ENCODE peak calls at places on chromosomes 3 and 15, in ten cellular contexts. J, C, U, I, N, M, B, F, H and X are unnamed samples.

GRCh38 chr3:135083179-135083578 is 288.1 kb downstream of the EPHB1 start:
- DNase-seq in J (no peak), C (no peak), U (no peak), I (no peak), N (no peak), M (no peak), B (no peak), F (no peak), H (no peak), X (no peak)

GRCh38 chr3:143348486-143349327 is 229.1 kb downstream of the CHST2 start:
- DNase-seq in J (no peak), C (no peak), U (no peak), I (peak), N (peak), M (no peak), B (no peak), F (no peak), H (no peak), X (no peak)

GRCh38 chr3:185144784-185145183 is 8.1 kb downstream of the C3orf70 start:
- DNase-seq in J (no peak), C (no peak), U (no peak), I (no peak), N (no peak), M (no peak), B (no peak), F (no peak), H (no peak), X (no peak)

GRCh38 chr3:30644615-30645014 is 38.2 kb downstream of the TGFBR2 start:
- DNase-seq in J (peak), C (peak), U (peak), I (no peak), N (peak), M (peak), B (peak), F (peak), H (peak), X (peak)

GRCh38 chr3:59101091-59101738 is 51.4 kb upstream of the CFAP20DC start:
- DNase-seq in J (no peak), C (no peak), U (no peak), I (peak), N (no peak), M (no peak), B (no peak), F (no peak), H (peak), X (no peak)

GRCh38 chr3:152105446-152105845 is 163.3 kb upstream of the MBNL1 start:
- DNase-seq in J (no peak), C (peak), U (no peak), I (no peak), N (no peak), M (no peak), B (no peak), F (no peak), H (no peak), X (no peak)

GRCh38 chr15:61106886-61107285 is 122.2 kb downstream of the RORA start:
- DNase-seq in J (no peak), C (no peak), U (no peak), I (no peak), N (no peak), M (no peak), B (no peak), F (no peak), H (no peak), X (no peak)

GRCh38 chr3:161409069-161409468 is 37.8 kb upstream of the SPTSSB start:
- DNase-seq in J (no peak), C (peak), U (no peak), I (peak), N (peak), M (peak), B (no peak), F (peak), H (peak), X (no peak)

GRCh38 chr15:33126559-33127290 is 67.8 kb downstream of the FMN1 start:
- DNase-seq in J (peak), C (peak), U (peak), I (peak), N (peak), M (peak), B (no peak), F (peak), H (peak), X (peak)

GRCh38 chr15:99547474-99547873 is 18.3 kb upstream of the MEF2A start:
- DNase-seq in J (no peak), C (no peak), U (no peak), I (no peak), N (no peak), M (no peak), B (no peak), F (no peak), H (no peak), X (no peak)

GRCh38 chr3:76997733-76998132 is 42.2 kb upstream of the ROBO2 start:
- DNase-seq in J (no peak), C (peak), U (no peak), I (no peak), N (no peak), M (no peak), B (no peak), F (no peak), H (no peak), X (peak)

GRCh38 chr3:42718338-42718737 is 15.7 kb upstream of the HHATL start:
- DNase-seq in J (no peak), C (no peak), U (no peak), I (no peak), N (no peak), M (no peak), B (no peak), F (no peak), H (no peak), X (no peak)

GRCh38 chr3:107857854-107858253 is 233.0 kb downstream of the CD47 start:
- DNase-seq in J (no peak), C (no peak), U (no peak), I (no peak), N (no peak), M (no peak), B (no peak), F (no peak), H (no peak), X (no peak)

GRCh38 chr3:127450331-127450730 is 140.2 kb downstream of the TPRA1 start:
- DNase-seq in J (peak), C (no peak), U (no peak), I (no peak), N (no peak), M (no peak), B (peak), F (no peak), H (no peak), X (no peak)

DNA sequence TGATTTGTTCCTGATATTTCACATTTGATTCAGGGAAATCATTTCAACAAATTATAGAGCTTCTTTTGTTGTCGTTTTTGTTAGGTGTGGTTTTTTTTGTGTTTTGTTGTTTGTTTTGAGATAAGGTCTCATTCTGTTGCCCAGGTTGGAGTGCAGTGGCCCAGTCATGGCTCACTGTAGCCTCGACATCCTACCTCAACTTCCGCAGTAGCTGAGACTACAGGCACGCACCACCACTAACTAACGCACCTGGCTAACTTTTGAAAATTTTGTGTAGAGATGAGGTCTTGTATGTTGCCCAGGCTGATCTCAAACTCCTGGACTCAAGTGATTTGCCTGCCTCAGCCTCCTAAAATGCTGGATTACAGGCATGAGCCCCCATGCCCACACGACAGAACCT is 177.0 kb downstream of the AKAP13 start:
- DNase-seq in J (no peak), C (no peak), U (no peak), I (no peak), N (no peak), M (no peak), B (no peak), F (no peak), H (no peak), X (no peak)
- H3K4me3 ChIP-seq in J (no peak), C (no peak), U (no peak), I (no peak), N (no peak), M (no peak), B (no peak), F (no peak), H (no peak), X (no peak)

GRCh38 chr3:147378186-147378503 is 28.2 kb downstream of the ZIC4 start:
- DNase-seq in J (no peak), C (no peak), U (no peak), I (no peak), N (no peak), M (no peak), B (no peak), F (no peak), H (no peak), X (no peak)
- H3K4me3 ChIP-seq in J (no peak), C (no peak), U (no peak), I (no peak), N (no peak), M (no peak), B (no peak), F (no peak), H (no peak), X (no peak)

GRCh38 chr15:56042982-56043980 is 49.9 kb upstream of the NEDD4 start:
- DNase-seq in J (no peak), C (no peak), U (no peak), I (no peak), N (peak), M (no peak), B (no peak), F (no peak), H (no peak), X (no peak)
- H3K4me3 ChIP-seq in J (no peak), C (no peak), U (no peak), I (no peak), N (no peak), M (no peak), B (no peak), F (no peak), H (no peak), X (no peak)

DNA sequence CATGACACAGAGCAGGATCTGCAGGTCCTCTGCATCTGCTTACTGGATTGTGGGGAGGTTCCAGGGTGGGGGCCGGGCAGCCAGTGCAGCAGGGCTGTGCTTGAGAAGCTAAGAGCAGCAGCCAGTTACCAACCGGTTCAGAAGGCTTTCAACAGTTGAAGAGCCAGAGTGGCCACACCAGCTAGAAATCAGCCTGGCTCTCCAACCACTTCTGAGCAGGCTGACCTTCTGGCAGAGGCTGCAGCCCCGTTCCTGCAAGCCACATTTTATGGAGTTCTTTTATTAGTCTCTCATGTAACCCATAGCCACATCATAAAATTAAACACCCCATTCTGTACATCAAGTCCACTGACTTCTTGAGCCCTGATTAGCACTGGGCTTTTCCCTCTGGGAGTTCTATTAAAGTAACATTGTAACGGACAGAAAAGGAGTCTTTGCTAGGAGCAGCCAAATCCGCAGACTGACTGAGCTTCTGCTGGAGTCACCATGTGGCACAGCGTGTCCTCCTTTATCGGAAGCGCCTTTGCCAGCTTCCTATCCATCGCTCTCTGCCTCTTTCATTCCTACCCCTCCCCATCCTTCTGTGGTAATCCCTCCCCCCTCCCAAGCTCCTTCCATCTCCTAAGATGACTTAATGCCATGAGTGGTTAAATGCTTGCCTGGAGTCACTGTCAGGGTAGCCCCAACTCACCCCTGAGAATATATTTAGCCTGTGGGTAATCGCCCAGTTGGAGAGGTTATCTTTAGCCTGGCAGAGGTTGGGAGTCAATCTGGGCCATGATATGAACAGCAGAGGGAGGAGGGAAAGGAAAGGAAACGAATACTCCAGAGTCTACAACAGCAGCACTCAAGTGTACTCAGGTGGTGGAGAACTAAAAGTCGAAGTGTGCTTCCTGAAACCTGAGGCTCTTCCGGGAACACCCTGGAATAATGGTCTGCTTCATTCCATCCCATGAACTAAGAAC is 138.4 kb upstream of the HES1 start:
- DNase-seq in J (no peak), C (no peak), U (peak), I (no peak), N (no peak), M (no peak), B (no peak), F (peak), H (no peak), X (no peak)
- H3K4me3 ChIP-seq in J (no peak), C (no peak), U (no peak), I (no peak), N (no peak), M (no peak), B (no peak), F (no peak), H (no peak), X (no peak)

DNA sequence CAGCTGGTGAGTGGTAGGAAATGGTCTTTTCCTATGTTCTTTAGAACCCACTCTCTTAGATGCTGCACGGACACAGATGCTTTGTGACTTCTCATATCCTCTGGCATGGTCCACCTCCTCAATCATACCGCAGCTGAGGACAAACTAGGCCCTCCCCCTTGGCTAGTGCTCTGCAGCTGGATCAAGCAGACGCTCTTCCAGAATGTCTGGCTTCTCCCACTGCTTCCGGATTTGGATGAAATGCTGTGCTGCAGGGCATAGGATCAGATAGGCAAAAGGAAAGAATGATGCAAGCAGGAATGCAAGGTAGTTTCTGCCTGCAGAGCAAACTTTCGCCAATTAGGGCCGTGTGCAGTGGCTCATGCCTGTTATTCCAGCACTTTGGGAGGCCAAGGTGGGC is 75.7 kb upstream of the SLC4A7 start:
- DNase-seq in J (peak), C (peak), U (peak), I (peak), N (no peak), M (peak), B (peak), F (peak), H (peak), X (peak)
- H3K4me3 ChIP-seq in J (no peak), C (no peak), U (no peak), I (no peak), N (no peak), M (no peak), B (no peak), F (no peak), H (no peak), X (no peak)

GRCh38 chr3:18412684-18413083 is 12.5 kb downstream of the SATB1 start:
- DNase-seq in J (no peak), C (no peak), U (no peak), I (no peak), N (no peak), M (no peak), B (no peak), F (no peak), H (no peak), X (no peak)

GRCh38 chr3:18410205-18410604 is 14.9 kb downstream of the SATB1 start:
- DNase-seq in J (no peak), C (no peak), U (no peak), I (no peak), N (no peak), M (no peak), B (no peak), F (no peak), H (no peak), X (no peak)

GRCh38 chr3:18415132-18415531 is 10.0 kb downstream of the SATB1 start:
- DNase-seq in J (no peak), C (no peak), U (no peak), I (no peak), N (no peak), M (no peak), B (no peak), F (no peak), H (no peak), X (no peak)

GRCh38 chr3:18409266-18409665 is 15.9 kb downstream of the SATB1 start:
- DNase-seq in J (no peak), C (no peak), U (no peak), I (no peak), N (no peak), M (no peak), B (no peak), F (no peak), H (no peak), X (no peak)

DNA sequence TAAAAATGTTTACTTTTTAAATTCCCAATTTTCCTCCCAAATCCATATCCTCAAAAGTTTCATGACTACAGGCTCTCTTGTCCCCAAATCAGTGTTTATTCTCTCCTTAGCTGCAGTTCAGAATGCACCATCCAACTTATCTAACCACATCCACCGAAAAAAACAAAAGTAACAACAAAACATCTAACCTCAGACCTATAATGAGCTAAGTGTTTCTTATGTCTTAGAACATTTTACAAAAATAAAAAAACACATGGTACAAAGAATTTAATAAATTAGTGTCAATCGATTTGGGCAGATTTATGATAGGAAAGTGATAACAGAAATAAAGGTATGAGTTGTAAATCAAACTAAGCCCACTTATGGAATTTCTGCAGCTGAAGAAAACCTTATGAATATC is 13.6 kb downstream of the SATB1 start:
- DNase-seq in J (no peak), C (no peak), U (no peak), I (no peak), N (no peak), M (no peak), B (no peak), F (no peak), H (no peak), X (no peak)
- H3K4me3 ChIP-seq in J (no peak), C (no peak), U (no peak), I (no peak), N (no peak), M (no peak), B (no peak), F (no peak), H (no peak), X (no peak)

GRCh38 chr3:50503504-50503903 is at the start of gene CACNA2D2:
- DNase-seq in J (peak), C (no peak), U (peak), I (peak), N (peak), M (no peak), B (no peak), F (peak), H (peak), X (no peak)
- H3K4me3 ChIP-seq in J (peak), C (no peak), U (peak), I (peak), N (peak), M (no peak), B (peak), F (peak), H (no peak), X (no peak)

DNA sequence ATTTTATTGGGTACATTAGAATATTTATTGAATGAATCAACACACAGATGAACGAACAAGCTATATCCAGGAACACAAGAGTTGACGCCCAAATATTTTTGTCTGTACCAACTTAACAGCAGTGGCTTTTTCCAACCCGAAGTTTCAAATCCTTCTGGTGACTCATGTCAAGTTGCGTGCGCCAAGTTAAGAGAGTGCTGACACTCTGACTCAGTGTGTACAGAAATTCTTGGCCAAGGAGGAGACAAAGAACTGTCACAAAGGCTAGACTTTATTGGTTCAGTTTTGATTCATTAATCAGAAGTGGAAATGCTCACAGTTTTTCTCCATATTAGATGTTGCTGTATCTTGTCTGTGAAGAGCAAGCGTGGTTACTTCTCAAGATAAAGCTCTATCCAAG is 59.6 kb upstream of the TSC22D2 start:
- DNase-seq in J (no peak), C (peak), U (no peak), I (no peak), N (peak), M (peak), B (peak), F (no peak), H (peak), X (no peak)
- H3K4me3 ChIP-seq in J (no peak), C (no peak), U (no peak), I (no peak), N (no peak), M (no peak), B (no peak), F (no peak), H (no peak), X (no peak)

GRCh38 chr3:173742491-173742890 is 344.9 kb downstream of the NLGN1 start:
- DNase-seq in J (no peak), C (no peak), U (no peak), I (no peak), N (no peak), M (no peak), B (no peak), F (no peak), H (no peak), X (no peak)
- H3K4me3 ChIP-seq in J (no peak), C (no peak), U (peak), I (no peak), N (no peak), M (no peak), B (peak), F (no peak), H (no peak), X (no peak)